ENCODE peak calls at places on chromosomes 3 and 15, in four cellular contexts. K is CD8-positive, alpha-beta T cell; C is CD8-positive, alpha-beta memory T cell; V is colonic mucosa. B is an unnamed sample.

GRCh38 chr3:139534444-139534812 is 5.1 kb downstream of the RBP1 start:
- DNase-seq in K (no peak), C (no peak), V (peak; percentile 25), B (no peak)

GRCh38 chr15:96334017-96334704 is 3.7 kb downstream of the NR2F2 start:
- DNase-seq in K (no peak), C (no peak), V (peak; percentile 22), B (no peak)

GRCh38 chr3:184117649-184118048 is 17.5 kb upstream of the EIF2B5 start:
- DNase-seq in K (no peak), C (no peak), V (no peak), B (no peak)

GRCh38 chr3:56787784-56788256 is 13.9 kb downstream of the ARHGEF3 start:
- DNase-seq in K (peak; percentile 34), C (no peak), V (no peak), B (peak; percentile 61)

GRCh38 chr3:8497582-8497981 is 4.0 kb upstream of the LMCD1 start:
- DNase-seq in K (no peak), C (no peak), V (no peak), B (no peak)

GRCh38 chr15:40108061-40108854 is 421 bp downstream of the BMF start:
- DNase-seq in K (no peak), C (peak; percentile 46), V (peak; percentile 70), B (peak; percentile 23)

GRCh38 chr3:32175607-32176197 is 62.8 kb upstream of the CMTM8 start:
- DNase-seq in K (peak; percentile 56), C (peak; percentile 51), V (peak; percentile 58), B (peak; percentile 59)

GRCh38 chr15:78422571-78423340 is 15.3 kb upstream of the IREB2 start:
- DNase-seq in K (peak; percentile 57), C (peak; percentile 68), V (peak; percentile 82), B (peak; percentile 86)

GRCh38 chr3:141529256-141530132 is 42.7 kb downstream of the RASA2 start:
- DNase-seq in K (no peak), C (no peak), V (no peak), B (no peak)

GRCh38 chr3:16200411-16200810 is 25.9 kb downstream of the GALNT15 start:
- DNase-seq in K (no peak), C (no peak), V (no peak), B (no peak)

GRCh38 chr15:85284497-85284896 is 95.9 kb upstream of the AKAP13 start:
- DNase-seq in K (no peak), C (no peak), V (no peak), B (no peak)

GRCh38 chr3:174863488-174863887 is 4.4 kb downstream of the NAALADL2 start:
- DNase-seq in K (no peak), C (no peak), V (no peak), B (peak; percentile 67)

GRCh38 chr15:91572110-91572509 is 281.4 kb upstream of the SLCO3A1 start:
- DNase-seq in K (no peak), C (no peak), V (no peak), B (no peak)

GRCh38 chr15:43518073-43518761 is 809 bp downstream of the MAP1A start:
- DNase-seq in K (no peak), C (no peak), V (no peak), B (no peak)

GRCh38 chr3:150104564-150104963 is 133.9 kb upstream of the PFN2 start:
- DNase-seq in K (no peak), C (no peak), V (no peak), B (no peak)

GRCh38 chr3:175434591-175434990 is 575.5 kb downstream of the NAALADL2 start:
- DNase-seq in K (no peak), C (no peak), V (no peak), B (no peak)

GRCh38 chr15:50066202-50066601 is 52.8 kb downstream of the ATP8B4 start:
- DNase-seq in K (no peak), C (no peak), V (no peak), B (no peak)

GRCh38 chr15:51103330-51103729 is 8.6 kb upstream of the TNFAIP8L3 start:
- DNase-seq in K (no peak), C (no peak), V (no peak), B (no peak)

GRCh38 chr3:129051776-129052400 is 8.7 kb upstream of the GP9 start:
- DNase-seq in K (no peak), C (no peak), V (peak; percentile 60), B (peak; percentile 27)

GRCh38 chr3:15272431-15273196 is 59.8 kb downstream of the SH3BP5 start:
- DNase-seq in K (no peak), C (no peak), V (no peak), B (no peak)

GRCh38 chr3:143036557-143036956 is 35.2 kb downstream of the U2SURP start:
- DNase-seq in K (no peak), C (no peak), V (no peak), B (peak; percentile 97)

GRCh38 chr3:170999737-171000242 is 26.7 kb downstream of the SLC2A2 start:
- DNase-seq in K (no peak), C (no peak), V (peak; percentile 60), B (peak; percentile 98)

GRCh38 chr15:75647370-75648155 is at the start of gene SNX33:
- DNase-seq in K (peak; percentile 53), C (peak; percentile 72), V (peak; percentile 88), B (peak; percentile 85)

GRCh38 chr3:145326666-145327065 is 834.3 kb downstream of the PLOD2 start:
- DNase-seq in K (no peak), C (no peak), V (no peak), B (no peak)

GRCh38 chr15:87736401-87736800 is 520.1 kb downstream of the NTRK3 start:
- DNase-seq in K (no peak), C (no peak), V (no peak), B (no peak)

GRCh38 chr3:49421890-49422378 is 339 bp downstream of the AMT start:
- DNase-seq in K (no peak), C (no peak), V (no peak), B (no peak)

GRCh38 chr3:464255-464654 is 267.7 kb downstream of the CHL1 start:
- DNase-seq in K (no peak), C (no peak), V (no peak), B (no peak)

GRCh38 chr15:92178908-92179307 is 214.8 kb upstream of the ST8SIA2 start:
- DNase-seq in K (no peak), C (no peak), V (peak; percentile 47), B (peak; percentile 48)

GRCh38 chr3:145882416-145882815 is 278.6 kb downstream of the PLOD2 start:
- DNase-seq in K (no peak), C (no peak), V (no peak), B (no peak)

GRCh38 chr3:159189994-159190669 is 388.3 kb downstream of the MFSD1 start:
- DNase-seq in K (no peak), C (no peak), V (no peak), B (no peak)

GRCh38 chr3:156586905-156587766 is 32.2 kb upstream of the SSR3 start:
- DNase-seq in K (no peak), C (no peak), V (no peak), B (no peak)

GRCh38 chr15:71679223-71680078 is 130.9 kb upstream of the NR2E3 start:
- DNase-seq in K (no peak), C (no peak), V (no peak), B (peak; percentile 33)

GRCh38 chr3:32276279-32276841 is 37.9 kb downstream of the CMTM8 start:
- DNase-seq in K (no peak), C (no peak), V (no peak), B (no peak)

GRCh38 chr15:52783191-52783829 is 6.8 kb downstream of the ONECUT1 start:
- DNase-seq in K (no peak), C (no peak), V (no peak), B (no peak)

GRCh38 chr3:40366203-40367162 is 20.5 kb upstream of the ENTPD3 start:
- DNase-seq in K (no peak), C (no peak), V (no peak), B (no peak)

GRCh38 chr3:171890398-171890797 is 47.2 kb downstream of the TMEM212 start:
- DNase-seq in K (no peak), C (no peak), V (no peak), B (no peak)

GRCh38 chr15:31091531-31091930 is 10.0 kb downstream of the TRPM1 start:
- DNase-seq in K (no peak), C (no peak), V (no peak), B (no peak)

GRCh38 chr15:26889298-26889898 is 22.5 kb downstream of the GABRA5 start:
- DNase-seq in K (peak; percentile 43), C (no peak), V (peak; percentile 51), B (peak; percentile 69)

GRCh38 chr3:72520690-72521308 is 327.4 kb downstream of the SHQ1 start:
- DNase-seq in K (no peak), C (no peak), V (no peak), B (no peak)

DNA sequence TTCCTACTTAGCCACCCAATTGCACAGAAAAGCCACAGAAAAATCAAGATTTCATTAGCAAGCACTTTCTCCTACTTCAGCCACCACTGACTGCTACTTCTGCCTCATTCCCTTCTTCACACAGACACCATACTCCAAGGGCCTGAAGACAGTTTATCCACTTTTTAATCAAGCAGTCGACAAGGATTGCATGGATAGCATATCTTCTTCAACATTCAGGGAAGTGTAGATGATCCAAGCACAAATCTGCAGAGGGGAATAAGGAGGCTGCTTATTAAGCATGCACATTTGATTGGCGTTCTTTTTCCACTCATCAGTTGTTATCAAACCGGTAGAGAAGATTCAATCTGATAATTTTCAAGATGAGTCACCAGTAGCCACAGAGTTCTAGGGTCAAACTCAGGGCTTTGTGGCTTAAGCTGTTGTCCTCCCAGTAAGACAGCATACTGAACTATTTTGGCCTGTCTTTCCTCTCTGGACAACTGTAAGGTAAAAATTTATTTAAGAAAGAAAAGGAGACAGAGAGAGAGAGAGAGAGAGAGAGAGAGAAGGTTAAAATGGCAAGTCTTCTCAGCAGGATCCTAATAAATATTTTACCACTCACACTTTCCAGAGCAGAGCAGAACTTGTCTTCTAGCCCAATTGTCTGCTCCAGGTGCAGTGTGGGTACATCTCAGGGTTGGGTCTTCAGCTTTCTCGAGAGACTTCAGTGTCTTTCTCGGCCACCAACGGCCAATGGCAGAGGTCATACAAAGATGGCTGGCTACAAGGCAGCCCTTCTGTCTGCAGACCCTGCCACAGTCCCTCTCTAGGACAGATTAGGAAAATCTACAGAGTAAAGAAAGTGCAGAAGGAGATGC is 80.6 kb upstream of the BHLHE40 start:
- DNase-seq in K (no peak), C (no peak), V (no peak), B (peak; percentile 50)
- H3K27me3 ChIP-seq in K (no peaks in the 10 kb centered on the region), C (no peaks in the 10 kb centered on the region), V (no peaks in the 10 kb centered on the region), B (no peaks in the 10 kb centered on the region)

GRCh38 chr3:111856501-111856900 is 2.6 kb upstream of the PHLDB2 start:
- DNase-seq in K (no peak), C (no peak), V (no peak), B (no peak)
- H3K27me3 ChIP-seq in K (no peaks in the 10 kb centered on the region), C (no peaks in the 10 kb centered on the region), V (no peaks in the 10 kb centered on the region), B (no peaks in the 10 kb centered on the region)

GRCh38 chr15:56528136-56528535 is 63.2 kb upstream of the MNS1 start:
- DNase-seq in K (no peak), C (no peak), V (no peak), B (no peak)
- H3K27me3 ChIP-seq in K (peaks cover 6% of the 10 kb centered on the region), C (peaks cover 3% of the 10 kb centered on the region), V (no peaks in the 10 kb centered on the region), B (no peaks in the 10 kb centered on the region)

DNA sequence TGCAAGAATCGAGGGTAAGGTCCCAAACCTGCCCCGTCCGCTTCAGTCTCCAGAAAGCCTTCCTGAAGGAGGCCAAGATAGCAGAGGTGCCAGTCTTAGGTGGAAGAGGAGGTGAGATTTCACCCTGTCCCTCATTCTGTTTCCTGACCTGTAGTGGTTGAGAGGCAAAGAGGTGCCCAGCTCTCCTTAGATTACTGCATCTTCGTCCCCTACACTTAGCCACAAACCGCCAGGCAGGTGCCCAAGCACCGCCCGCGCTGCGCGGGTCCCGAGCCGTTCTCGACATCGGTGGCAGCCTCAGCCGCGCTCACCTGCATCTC is 23.8 kb upstream of the POLG start:
- DNase-seq in K (no peak), C (no peak), V (no peak), B (no peak)
- H3K27me3 ChIP-seq in K (peaks cover 50% of the 10 kb centered on the region), C (peaks cover 59% of the 10 kb centered on the region), V (peaks cover 51% of the 10 kb centered on the region), B (peaks cover 8% of the 10 kb centered on the region)